ENCODE peak calls at places on chromosomes 5 and 9, in eight cellular contexts. One of them, this sample, is unnamed. For H3K4me1, the result is how much of the 10 kb centered on the place peaks cover.

GRCh38 chr5:131109540-131110255 is 55.4 kb downstream of the HINT1 start:
- DNase-seq in OCI-LY7: peak
- DNase-seq in thyroid gland: no peak
- DNase-seq in astrocyte: peak
- DNase-seq in neural progenitor cell: peak
- DNase-seq in upper lobe of left lung: no peak
- DNase-seq in CD8-positive, alpha-beta memory T cell: no peak
- DNase-seq in Peyer's patch: no peak
- DNase-seq in this sample: peak

GRCh38 chr5:92941806-92942205 is 639.2 kb downstream of the NR2F1-AS1 start:
- DNase-seq in neural progenitor cell: no peak
- DNase-seq in upper lobe of left lung: no peak
- DNase-seq in Peyer's patch: no peak
- DNase-seq in CD8-positive, alpha-beta memory T cell: no peak
- DNase-seq in OCI-LY7: no peak
- DNase-seq in thyroid gland: no peak
- DNase-seq in astrocyte: no peak
- DNase-seq in this sample: no peak

GRCh38 chr5:120958877-120959485 is 494.9 kb downstream of the PRR16 start:
- DNase-seq in upper lobe of left lung: no peak
- DNase-seq in OCI-LY7: no peak
- DNase-seq in thyroid gland: no peak
- DNase-seq in Peyer's patch: peak
- DNase-seq in astrocyte: no peak
- DNase-seq in neural progenitor cell: no peak
- DNase-seq in CD8-positive, alpha-beta memory T cell: no peak
- DNase-seq in this sample: no peak

GRCh38 chr9:125904155-125904841 is 157.1 kb downstream of the PBX3 start:
- DNase-seq in OCI-LY7: no peak
- DNase-seq in neural progenitor cell: no peak
- DNase-seq in thyroid gland: no peak
- DNase-seq in astrocyte: no peak
- DNase-seq in upper lobe of left lung: no peak
- DNase-seq in Peyer's patch: no peak
- DNase-seq in CD8-positive, alpha-beta memory T cell: no peak
- DNase-seq in this sample: no peak

GRCh38 chr5:160548949-160549665 is 127.5 kb downstream of the PTTG1 start:
- DNase-seq in CD8-positive, alpha-beta memory T cell: no peak
- DNase-seq in thyroid gland: no peak
- DNase-seq in neural progenitor cell: no peak
- DNase-seq in astrocyte: peak
- DNase-seq in OCI-LY7: no peak
- DNase-seq in upper lobe of left lung: no peak
- DNase-seq in Peyer's patch: no peak
- DNase-seq in this sample: no peak

GRCh38 chr9:116365056-116365471 is 211.5 kb downstream of the PAPPA start:
- DNase-seq in CD8-positive, alpha-beta memory T cell: no peak
- DNase-seq in Peyer's patch: no peak
- DNase-seq in thyroid gland: peak
- DNase-seq in neural progenitor cell: no peak
- DNase-seq in OCI-LY7: no peak
- DNase-seq in upper lobe of left lung: peak
- DNase-seq in astrocyte: peak
- DNase-seq in this sample: no peak

GRCh38 chr9:100573655-100574260 is 4.1 kb upstream of the CAVIN4 start:
- DNase-seq in upper lobe of left lung: no peak
- DNase-seq in thyroid gland: no peak
- DNase-seq in Peyer's patch: no peak
- DNase-seq in astrocyte: peak
- DNase-seq in neural progenitor cell: no peak
- DNase-seq in OCI-LY7: no peak
- DNase-seq in CD8-positive, alpha-beta memory T cell: no peak
- DNase-seq in this sample: no peak

GRCh38 chr5:80990527-80990926 is 30.4 kb downstream of the RASGRF2 start:
- DNase-seq in upper lobe of left lung: no peak
- DNase-seq in OCI-LY7: no peak
- DNase-seq in CD8-positive, alpha-beta memory T cell: no peak
- DNase-seq in thyroid gland: no peak
- DNase-seq in Peyer's patch: no peak
- DNase-seq in astrocyte: no peak
- DNase-seq in neural progenitor cell: no peak
- DNase-seq in this sample: peak

GRCh38 chr5:390571-391491 is 52.1 kb upstream of the EXOC3 start:
- DNase-seq in CD8-positive, alpha-beta memory T cell: no peak
- DNase-seq in astrocyte: no peak
- DNase-seq in thyroid gland: no peak
- DNase-seq in Peyer's patch: peak
- DNase-seq in OCI-LY7: no peak
- DNase-seq in neural progenitor cell: no peak
- DNase-seq in upper lobe of left lung: peak
- DNase-seq in this sample: no peak

GRCh38 chr5:15480436-15480835 is 19.5 kb upstream of the FBXL7 start:
- DNase-seq in astrocyte: no peak
- DNase-seq in Peyer's patch: no peak
- DNase-seq in upper lobe of left lung: no peak
- DNase-seq in neural progenitor cell: no peak
- DNase-seq in thyroid gland: no peak
- DNase-seq in CD8-positive, alpha-beta memory T cell: no peak
- DNase-seq in OCI-LY7: no peak
- DNase-seq in this sample: no peak

GRCh38 chr5:179731791-179732411 is 721 bp upstream of the MAML1 start:
- DNase-seq in Peyer's patch: no peak
- DNase-seq in neural progenitor cell: no peak
- DNase-seq in CD8-positive, alpha-beta memory T cell: no peak
- DNase-seq in OCI-LY7: no peak
- DNase-seq in astrocyte: peak
- DNase-seq in thyroid gland: no peak
- DNase-seq in upper lobe of left lung: peak
- DNase-seq in this sample: no peak

GRCh38 chr9:98610711-98611110 is 98.0 kb downstream of the GABBR2 start:
- DNase-seq in thyroid gland: peak
- DNase-seq in astrocyte: no peak
- DNase-seq in OCI-LY7: no peak
- DNase-seq in CD8-positive, alpha-beta memory T cell: no peak
- DNase-seq in Peyer's patch: no peak
- DNase-seq in neural progenitor cell: no peak
- DNase-seq in upper lobe of left lung: no peak
- DNase-seq in this sample: no peak

GRCh38 chr9:108786756-108787663 is 68.8 kb downstream of the ACTL7B start:
- DNase-seq in Peyer's patch: no peak
- DNase-seq in thyroid gland: peak
- DNase-seq in upper lobe of left lung: no peak
- DNase-seq in CD8-positive, alpha-beta memory T cell: no peak
- DNase-seq in OCI-LY7: no peak
- DNase-seq in astrocyte: peak
- DNase-seq in neural progenitor cell: peak
- DNase-seq in this sample: no peak

GRCh38 chr9:115200711-115201505 is 83.0 kb upstream of the TNC start:
- DNase-seq in astrocyte: peak
- DNase-seq in Peyer's patch: no peak
- DNase-seq in upper lobe of left lung: no peak
- DNase-seq in CD8-positive, alpha-beta memory T cell: no peak
- DNase-seq in OCI-LY7: no peak
- DNase-seq in thyroid gland: no peak
- DNase-seq in neural progenitor cell: no peak
- DNase-seq in this sample: no peak

GRCh38 chr5:66511491-66511890 is 84.7 kb upstream of the MAST4 start:
- DNase-seq in OCI-LY7: no peak
- DNase-seq in upper lobe of left lung: no peak
- DNase-seq in astrocyte: peak
- DNase-seq in Peyer's patch: no peak
- DNase-seq in thyroid gland: no peak
- DNase-seq in CD8-positive, alpha-beta memory T cell: no peak
- DNase-seq in neural progenitor cell: no peak
- DNase-seq in this sample: no peak

GRCh38 chr5:108763222-108763864 is 15.6 kb downstream of the FER start:
- DNase-seq in astrocyte: no peak
- DNase-seq in OCI-LY7: no peak
- DNase-seq in upper lobe of left lung: no peak
- DNase-seq in thyroid gland: no peak
- DNase-seq in neural progenitor cell: no peak
- DNase-seq in Peyer's patch: no peak
- DNase-seq in CD8-positive, alpha-beta memory T cell: no peak
- DNase-seq in this sample: no peak

GRCh38 chr5:118980017-118980416 is 8.3 kb downstream of the DTWD2 start:
- DNase-seq in Peyer's patch: no peak
- DNase-seq in neural progenitor cell: no peak
- DNase-seq in thyroid gland: no peak
- DNase-seq in astrocyte: no peak
- DNase-seq in OCI-LY7: no peak
- DNase-seq in upper lobe of left lung: no peak
- DNase-seq in CD8-positive, alpha-beta memory T cell: no peak
- DNase-seq in this sample: no peak

GRCh38 chr5:98839469-98840383 is 66.3 kb downstream of the RGMB start:
- DNase-seq in thyroid gland: no peak
- DNase-seq in Peyer's patch: no peak
- DNase-seq in upper lobe of left lung: peak
- DNase-seq in astrocyte: peak
- DNase-seq in OCI-LY7: peak
- DNase-seq in neural progenitor cell: no peak
- DNase-seq in CD8-positive, alpha-beta memory T cell: no peak
- DNase-seq in this sample: peak

GRCh38 chr5:139414601-139415121 is 10.8 kb upstream of the SPATA24 start:
- DNase-seq in neural progenitor cell: no peak
- DNase-seq in Peyer's patch: no peak
- DNase-seq in astrocyte: peak
- DNase-seq in upper lobe of left lung: no peak
- DNase-seq in thyroid gland: no peak
- DNase-seq in OCI-LY7: no peak
- DNase-seq in CD8-positive, alpha-beta memory T cell: no peak
- DNase-seq in this sample: no peak

GRCh38 chr9:72826954-72827953 is 125.6 kb downstream of the ALDH1A1 start:
- DNase-seq in upper lobe of left lung: no peak
- DNase-seq in OCI-LY7: no peak
- DNase-seq in thyroid gland: no peak
- DNase-seq in CD8-positive, alpha-beta memory T cell: no peak
- DNase-seq in neural progenitor cell: no peak
- DNase-seq in astrocyte: no peak
- DNase-seq in Peyer's patch: no peak
- DNase-seq in this sample: no peak

GRCh38 chr9:35952526-35953191 is 5.3 kb downstream of the OR2S2 start:
- DNase-seq in thyroid gland: no peak
- DNase-seq in astrocyte: no peak
- DNase-seq in upper lobe of left lung: no peak
- DNase-seq in neural progenitor cell: no peak
- DNase-seq in OCI-LY7: no peak
- DNase-seq in CD8-positive, alpha-beta memory T cell: no peak
- DNase-seq in Peyer's patch: no peak
- DNase-seq in this sample: no peak

GRCh38 chr5:34657550-34657921 is 1.4 kb downstream of the RAI14 start:
- DNase-seq in thyroid gland: no peak
- DNase-seq in upper lobe of left lung: peak
- DNase-seq in neural progenitor cell: peak
- DNase-seq in astrocyte: peak
- DNase-seq in OCI-LY7: no peak
- DNase-seq in CD8-positive, alpha-beta memory T cell: no peak
- DNase-seq in Peyer's patch: no peak
- DNase-seq in this sample: no peak

GRCh38 chr5:132180134-132180745 is 47.4 kb downstream of the P4HA2 start:
- DNase-seq in astrocyte: peak
- DNase-seq in neural progenitor cell: peak
- DNase-seq in upper lobe of left lung: no peak
- DNase-seq in CD8-positive, alpha-beta memory T cell: no peak
- DNase-seq in thyroid gland: no peak
- DNase-seq in OCI-LY7: peak
- DNase-seq in Peyer's patch: no peak
- DNase-seq in this sample: peak

GRCh38 chr9:130527651-130528310 is 51.6 kb upstream of the FUBP3 start:
- DNase-seq in CD8-positive, alpha-beta memory T cell: no peak
- DNase-seq in Peyer's patch: no peak
- DNase-seq in neural progenitor cell: no peak
- DNase-seq in OCI-LY7: no peak
- DNase-seq in upper lobe of left lung: no peak
- DNase-seq in astrocyte: no peak
- DNase-seq in thyroid gland: no peak
- DNase-seq in this sample: no peak
- H3K4me1 ChIP-seq in CD8-positive, alpha-beta memory T cell: under half
- H3K4me1 ChIP-seq in Peyer's patch: under half
- H3K4me1 ChIP-seq in neural progenitor cell: under half
- H3K4me1 ChIP-seq in OCI-LY7: under half
- H3K4me1 ChIP-seq in upper lobe of left lung: under half
- H3K4me1 ChIP-seq in astrocyte: under half
- H3K4me1 ChIP-seq in thyroid gland: under half
- H3K4me1 ChIP-seq in this sample: under half

GRCh38 chr5:157908459-157908858 is 49.5 kb upstream of the CLINT1 start:
- DNase-seq in Peyer's patch: no peak
- DNase-seq in upper lobe of left lung: no peak
- DNase-seq in OCI-LY7: no peak
- DNase-seq in neural progenitor cell: no peak
- DNase-seq in CD8-positive, alpha-beta memory T cell: no peak
- DNase-seq in thyroid gland: no peak
- DNase-seq in astrocyte: no peak
- DNase-seq in this sample: no peak
- H3K4me1 ChIP-seq in Peyer's patch: under half
- H3K4me1 ChIP-seq in upper lobe of left lung: under half
- H3K4me1 ChIP-seq in OCI-LY7: under half
- H3K4me1 ChIP-seq in neural progenitor cell: under half
- H3K4me1 ChIP-seq in CD8-positive, alpha-beta memory T cell: under half
- H3K4me1 ChIP-seq in thyroid gland: under half
- H3K4me1 ChIP-seq in astrocyte: under half
- H3K4me1 ChIP-seq in this sample: under half

GRCh38 chr5:64884541-64884940 is 115.8 kb downstream of the CWC27 start:
- DNase-seq in CD8-positive, alpha-beta memory T cell: no peak
- DNase-seq in Peyer's patch: no peak
- DNase-seq in upper lobe of left lung: no peak
- DNase-seq in neural progenitor cell: no peak
- DNase-seq in astrocyte: no peak
- DNase-seq in thyroid gland: no peak
- DNase-seq in OCI-LY7: no peak
- DNase-seq in this sample: no peak

GRCh38 chr5:64883912-64884311 is 115.2 kb downstream of the CWC27 start:
- DNase-seq in astrocyte: no peak
- DNase-seq in upper lobe of left lung: no peak
- DNase-seq in CD8-positive, alpha-beta memory T cell: no peak
- DNase-seq in Peyer's patch: no peak
- DNase-seq in thyroid gland: no peak
- DNase-seq in neural progenitor cell: no peak
- DNase-seq in OCI-LY7: no peak
- DNase-seq in this sample: no peak

DNA sequence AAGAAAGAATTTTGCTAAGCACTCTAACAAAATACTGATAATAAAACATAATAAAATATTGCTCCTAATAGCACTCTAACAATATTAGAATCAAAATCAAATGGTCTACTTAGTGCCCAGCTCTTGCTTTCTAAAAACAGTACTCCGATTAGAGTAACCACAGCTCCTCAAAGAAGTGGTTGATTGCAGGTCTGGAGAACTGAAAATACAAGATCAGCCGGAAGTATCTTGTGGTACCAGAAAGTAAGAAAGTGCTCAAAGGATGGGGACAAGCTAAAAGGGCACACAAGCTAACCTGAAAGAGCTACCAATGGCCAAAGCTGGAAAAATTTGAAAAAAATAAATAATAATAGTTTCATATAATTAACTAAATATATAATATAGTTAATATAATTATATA is 119.2 kb downstream of the CWC27 start:
- DNase-seq in Peyer's patch: no peak
- DNase-seq in upper lobe of left lung: no peak
- DNase-seq in astrocyte: no peak
- DNase-seq in OCI-LY7: no peak
- DNase-seq in CD8-positive, alpha-beta memory T cell: no peak
- DNase-seq in thyroid gland: no peak
- DNase-seq in neural progenitor cell: no peak
- DNase-seq in this sample: no peak
- H3K4me1 ChIP-seq in Peyer's patch: under half
- H3K4me1 ChIP-seq in upper lobe of left lung: under half
- H3K4me1 ChIP-seq in astrocyte: under half
- H3K4me1 ChIP-seq in OCI-LY7: under half
- H3K4me1 ChIP-seq in CD8-positive, alpha-beta memory T cell: under half
- H3K4me1 ChIP-seq in thyroid gland: under half
- H3K4me1 ChIP-seq in neural progenitor cell: under half
- H3K4me1 ChIP-seq in this sample: under half

GRCh38 chr5:73365301-73365853 is 83.2 kb downstream of the FOXD1 start:
- DNase-seq in neural progenitor cell: no peak
- DNase-seq in CD8-positive, alpha-beta memory T cell: no peak
- DNase-seq in upper lobe of left lung: no peak
- DNase-seq in astrocyte: peak
- DNase-seq in thyroid gland: peak
- DNase-seq in Peyer's patch: no peak
- DNase-seq in OCI-LY7: no peak
- DNase-seq in this sample: no peak
- H3K4me1 ChIP-seq in neural progenitor cell: under half
- H3K4me1 ChIP-seq in CD8-positive, alpha-beta memory T cell: under half
- H3K4me1 ChIP-seq in upper lobe of left lung: under half
- H3K4me1 ChIP-seq in astrocyte: under half
- H3K4me1 ChIP-seq in thyroid gland: under half
- H3K4me1 ChIP-seq in Peyer's patch: under half
- H3K4me1 ChIP-seq in OCI-LY7: under half
- H3K4me1 ChIP-seq in this sample: under half

This sample was measured in Karpas-422.